ENCODE peak calls at places on chromosomes 7 and 10, in nine cellular contexts. B, R, N, P, S, Y, X, O and F are unnamed samples.

GRCh38 chr7:66681491-66682349 is 53.0 kb downstream of the KCTD7 start:
- DNase-seq in R (peak; percentile 93), S (peak; percentile 94), Y (peak; percentile 96), P (peak; percentile 94), N (peak; percentile 99), B (peak; percentile 85), X (peak; percentile 91), O (peak; percentile 94), F (peak; percentile 94)

GRCh38 chr7:134726581-134726980 is 52.9 kb upstream of the CALD1 start:
- DNase-seq in S (peak; percentile 48), N (peak; percentile 68), Y (no peak), O (no peak), R (no peak), X (no peak), B (no peak), P (no peak), F (peak; percentile 70)

GRCh38 chr7:49635800-49636199 is 137.6 kb upstream of the VWC2 start:
- DNase-seq in X (no peak), N (no peak), S (no peak), O (no peak), P (no peak), R (no peak), B (no peak), Y (peak; percentile 11), F (no peak)

GRCh38 chr10:636769-637168 is 52.7 kb downstream of the DIP2C start:
- DNase-seq in O (no peak), B (no peak), P (no peak), R (no peak), Y (no peak), S (no peak), N (no peak), X (no peak), F (no peak)

GRCh38 chr10:988667-989545 is 672 bp downstream of the GTPBP4 start:
- DNase-seq in O (peak; percentile 26), B (no peak), Y (no peak), R (no peak), N (peak; percentile 82), S (peak; percentile 28), P (peak; percentile 14), X (peak; percentile 11), F (peak; percentile 17)

GRCh38 chr10:103542764-103543616 is 49.5 kb downstream of the NEURL1 start:
- DNase-seq in Y (peak; percentile 58), R (peak; percentile 77), S (peak; percentile 49), P (peak; percentile 67), N (peak; percentile 59), X (peak; percentile 32), B (peak; percentile 46), O (peak; percentile 66), F (peak; percentile 33)

GRCh38 chr7:2175514-2175913 is 57.2 kb downstream of the MAD1L1 start:
- DNase-seq in P (no peak), R (no peak), O (peak; percentile 23), B (no peak), S (peak; percentile 97), X (no peak), Y (peak; percentile 90), N (peak; percentile 97), F (peak; percentile 96)

GRCh38 chr7:156942708-156943090 is 6.8 kb upstream of the NOM1 start:
- DNase-seq in O (no peak), B (no peak), R (no peak), Y (no peak), X (no peak), P (peak; percentile 69), N (peak; percentile 22), S (no peak), F (no peak)

GRCh38 chr7:147419001-147419400 is 1171.6 kb upstream of the C7orf33 start:
- DNase-seq in R (peak; percentile 38), N (no peak), B (no peak), X (no peak), P (no peak), S (peak; percentile 19), O (no peak), Y (no peak), F (no peak)

GRCh38 chr10:75110006-75110632 is 1.3 kb upstream of the SAMD8 start:
- DNase-seq in Y (no peak), O (no peak), B (no peak), P (no peak), S (no peak), X (no peak), N (no peak), R (no peak), F (no peak)

GRCh38 chr7:15625456-15625855 is 61.0 kb downstream of the MEOX2 start:
- DNase-seq in R (no peak), P (no peak), B (no peak), Y (peak; percentile 56), N (no peak), X (no peak), O (peak; percentile 34), S (no peak), F (no peak)

GRCh38 chr7:25117226-25118047 is 7.6 kb downstream of the CYCS start:
- DNase-seq in O (no peak), S (peak; percentile 27), X (no peak), R (no peak), N (no peak), B (no peak), P (no peak), Y (no peak), F (no peak)

GRCh38 chr7:84106291-84106690 is 88.3 kb downstream of the SEMA3A start:
- DNase-seq in N (no peak), Y (peak; percentile 38), O (no peak), S (no peak), B (no peak), P (no peak), X (no peak), R (no peak), F (no peak)

GRCh38 chr7:112205348-112206237 is 606 bp downstream of the DOCK4 start:
- DNase-seq in S (peak; percentile 64), X (peak; percentile 72), B (peak; percentile 7), N (peak; percentile 73), Y (peak; percentile 32), R (peak; percentile 83), P (peak; percentile 64), O (peak; percentile 65), F (peak; percentile 77)

GRCh38 chr7:5629941-5630340 is 151.5 kb downstream of the RNF216 start:
- DNase-seq in P (no peak), R (no peak), N (peak; percentile 96), O (peak; percentile 55), X (no peak), S (peak; percentile 74), Y (peak; percentile 85), B (peak; percentile 7), F (peak; percentile 76)

DNA sequence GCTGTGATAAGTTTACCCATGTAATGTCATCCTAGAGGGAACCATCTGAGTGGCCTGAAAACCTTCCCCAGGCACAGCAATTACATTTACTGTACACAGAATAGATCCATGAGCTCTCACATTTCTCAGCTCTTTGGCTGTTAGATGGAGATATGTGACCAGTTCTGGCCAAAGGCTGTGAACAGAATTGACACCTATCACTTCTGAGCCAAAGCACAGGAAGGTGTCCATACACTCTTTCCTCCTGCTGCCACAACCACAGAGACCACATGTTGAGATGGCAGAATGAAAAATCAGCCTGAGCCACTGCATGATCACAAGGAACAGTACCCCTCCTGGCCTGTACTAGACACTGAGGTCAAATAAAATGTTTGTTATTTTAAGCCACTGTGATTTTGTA is 44.3 kb upstream of the ATOH7 start:
- DNase-seq in B (no peak), X (no peak), R (no peak), S (no peak), N (no peak), Y (no peak), P (no peak), O (no peak), F (no peak)
- H3K4me2 ChIP-seq in B (no peak overlapping the region), X (no peak overlapping the region), R (no peak overlapping the region), S (no peak overlapping the region), N (no peak overlapping the region), Y (no peak overlapping the region), P (no peak overlapping the region), O (no peak overlapping the region), F (no peak overlapping the region)

GRCh38 chr7:96831446-96831845 is 121.8 kb upstream of the SEM1 start:
- DNase-seq in O (no peak), N (no peak), P (no peak), B (no peak), R (no peak), S (no peak), X (no peak), Y (no peak), F (no peak)
- H3K27ac ChIP-seq in O (no peak overlapping the region), N (no peak overlapping the region), P (no peak overlapping the region), B (no peak overlapping the region), R (no peak overlapping the region), S (no peak overlapping the region), X (no peak overlapping the region), Y (no peak overlapping the region), F (no peak overlapping the region)

GRCh38 chr7:100155553-100156317 is 2.8 kb downstream of the TRAPPC14 start:
- DNase-seq in N (no peak), S (no peak), R (no peak), X (no peak), Y (no peak), P (no peak), B (no peak), O (no peak), F (no peak)

GRCh38 chr7:100157069-100157333 is 1.5 kb downstream of the TRAPPC14 start:
- DNase-seq in X (no peak), P (no peak), O (no peak), R (no peak), N (no peak), S (no peak), B (no peak), Y (no peak), F (no peak)

GRCh38 chr7:100157334-100158228 is 942 bp downstream of the TRAPPC14 start:
- DNase-seq in R (peak; percentile 36), B (no peak), Y (peak; percentile 67), N (peak; percentile 74), X (no peak), S (peak; percentile 64), O (peak; percentile 36), P (peak; percentile 62), F (peak; percentile 64)

GRCh38 chr7:100154651-100155491 is 3.7 kb downstream of the TRAPPC14 start:
- DNase-seq in S (no peak), X (no peak), R (no peak), B (no peak), Y (no peak), O (no peak), N (no peak), P (no peak), F (no peak)

GRCh38 chr7:100156331-100157068 is 2.0 kb downstream of the TRAPPC14 start:
- DNase-seq in S (no peak), N (no peak), Y (no peak), P (no peak), B (no peak), R (no peak), X (no peak), O (no peak), F (no peak)
- H3K9ac ChIP-seq in S (no peak overlapping the region), N (no peak overlapping the region), Y (no peak overlapping the region), P (no peak overlapping the region), B (peak overlapping the region; percentile 84), R (no peak overlapping the region), X (no peak overlapping the region), O (no peak overlapping the region), F (no peak overlapping the region)

DNA sequence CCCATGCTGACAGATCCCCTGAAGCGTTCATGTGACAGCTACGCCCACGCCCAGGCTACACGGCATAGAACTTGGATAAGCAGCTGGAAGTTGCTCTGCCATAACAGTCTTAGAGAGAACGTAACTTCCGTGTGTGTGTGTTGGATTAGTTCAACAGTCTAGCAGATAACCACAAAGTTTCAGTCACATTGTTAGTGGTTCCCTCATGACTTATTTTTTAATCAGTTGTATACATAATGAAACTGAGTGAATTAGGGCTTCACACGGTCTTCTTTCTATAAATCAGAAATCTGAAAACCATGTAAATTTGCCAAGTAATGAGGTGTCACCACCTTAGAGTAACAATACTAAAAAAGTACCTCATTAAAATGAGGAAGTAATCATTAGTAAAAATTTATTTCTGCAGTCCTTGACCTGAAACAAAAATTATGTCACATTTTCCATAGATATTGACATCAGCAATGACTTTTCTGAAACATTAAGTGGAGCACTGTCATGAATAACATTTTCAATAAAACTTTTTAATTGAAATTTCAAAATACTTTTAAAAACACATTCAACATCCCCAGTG is 21.7 kb upstream of the MACC1 start:
- DNase-seq in R (no peak), O (no peak), P (no peak), Y (no peak), B (no peak), S (no peak), N (no peak), X (no peak), F (no peak)
- H3K4me2 ChIP-seq in R (no peak overlapping the region), O (no peak overlapping the region), P (no peak overlapping the region), Y (no peak overlapping the region), B (no peak overlapping the region), S (no peak overlapping the region), N (no peak overlapping the region), X (no peak overlapping the region), F (no peak overlapping the region)